ENCODE peak calls at places on chromosomes 2 and 18, in six cellular contexts. D is A549, C is K562, I is H1, U is endothelial cell of umbilical vein, L is HepG2. W is an unnamed sample.

GRCh38 chr2:71688530-71688929 is 235.2 kb downstream of the DYSF start:
- DNase-seq in D (no peak), C (no peak), L (no peak), U (no peak), I (no peak), W (no peak)

GRCh38 chr2:42969231-42970150 is 177.1 kb upstream of the HAAO start:
- DNase-seq in D (peak), U (no peak), L (no peak), C (no peak), I (no peak), W (no peak)

GRCh38 chr2:155020246-155020645 is 321.8 kb downstream of the KCNJ3 start:
- DNase-seq in D (no peak), I (no peak), C (no peak), L (no peak), U (no peak), W (no peak)

GRCh38 chr18:76977108-76977621 is 154.8 kb downstream of the ZNF236 start:
- DNase-seq in D (no peak), L (no peak), I (peak), U (no peak), C (no peak), W (no peak)

GRCh38 chr18:13207274-13207673 is 11.3 kb upstream of the LDLRAD4 start:
- DNase-seq in U (no peak), D (no peak), C (no peak), L (no peak), I (no peak), W (no peak)

GRCh38 chr2:38178556-38179419 is 102.8 kb upstream of the CYP1B1 start:
- DNase-seq in L (no peak), U (peak), D (peak), C (no peak), I (no peak), W (no peak)

GRCh38 chr2:8548871-8549221 is 133.0 kb upstream of the ID2 start:
- DNase-seq in C (no peak), U (no peak), I (no peak), D (no peak), L (no peak), W (no peak)

GRCh38 chr2:239466755-239467271 is 66.0 kb upstream of the HDAC4 start:
- DNase-seq in D (no peak), I (no peak), U (no peak), L (no peak), C (no peak), W (no peak)

GRCh38 chr2:1645761-1646476 is 98.4 kb downstream of the PXDN start:
- DNase-seq in L (no peak), C (no peak), D (no peak), U (no peak), I (no peak), W (no peak)

GRCh38 chr18:69414184-69414583 is 13.5 kb downstream of the DOK6 start:
- DNase-seq in L (no peak), U (no peak), D (no peak), C (no peak), I (no peak), W (no peak)

GRCh38 chr2:58553937-58554336 is 312.8 kb upstream of the FANCL start:
- DNase-seq in C (peak), I (no peak), D (peak), L (peak), U (no peak), W (peak)

GRCh38 chr2:177545981-177546600 is 153.5 kb downstream of the AGPS start:
- DNase-seq in U (no peak), D (no peak), I (no peak), C (no peak), L (no peak), W (no peak)

GRCh38 chr2:215931256-215931903 is 82.0 kb downstream of the MREG start:
- DNase-seq in C (peak), U (peak), I (peak), D (peak), L (peak), W (peak)

GRCh38 chr2:165369131-165369935 is 100.2 kb upstream of the CSRNP3 start:
- DNase-seq in C (no peak), L (no peak), U (peak), I (no peak), D (no peak), W (no peak)

GRCh38 chr2:112121682-112122254 is 16.4 kb upstream of the FBLN7 start:
- DNase-seq in I (no peak), U (peak), D (peak), C (no peak), L (peak), W (no peak)

GRCh38 chr2:185638771-185639170 is 99.8 kb upstream of the FSIP2 start:
- DNase-seq in D (no peak), I (no peak), L (no peak), U (no peak), C (no peak), W (no peak)

GRCh38 chr2:64453710-64454315 is at the start of gene LGALSL:
- DNase-seq in I (peak), C (peak), L (peak), D (peak), U (peak), W (peak)

GRCh38 chr2:170573660-170574059 is 141.5 kb upstream of the SP5 start:
- DNase-seq in U (no peak), L (peak), D (no peak), I (no peak), C (no peak), W (no peak)

GRCh38 chr2:46552528-46552927 is 73.2 kb downstream of the TMEM247 start:
- DNase-seq in U (no peak), D (no peak), C (no peak), L (no peak), I (no peak), W (no peak)

GRCh38 chr2:236642584-236643291 is 73.1 kb downstream of the ACKR3 start:
- DNase-seq in L (peak), C (no peak), D (peak), U (peak), I (no peak), W (no peak)

GRCh38 chr2:28325567-28326468 is 66.8 kb upstream of the FOSL2 start:
- DNase-seq in C (no peak), U (no peak), I (no peak), L (no peak), D (no peak), W (no peak)
- TF ChIP-seq JUN in C (no peak), U (no peak), I (no peak), L (no peak), D (no peak), W (no peak)

DNA sequence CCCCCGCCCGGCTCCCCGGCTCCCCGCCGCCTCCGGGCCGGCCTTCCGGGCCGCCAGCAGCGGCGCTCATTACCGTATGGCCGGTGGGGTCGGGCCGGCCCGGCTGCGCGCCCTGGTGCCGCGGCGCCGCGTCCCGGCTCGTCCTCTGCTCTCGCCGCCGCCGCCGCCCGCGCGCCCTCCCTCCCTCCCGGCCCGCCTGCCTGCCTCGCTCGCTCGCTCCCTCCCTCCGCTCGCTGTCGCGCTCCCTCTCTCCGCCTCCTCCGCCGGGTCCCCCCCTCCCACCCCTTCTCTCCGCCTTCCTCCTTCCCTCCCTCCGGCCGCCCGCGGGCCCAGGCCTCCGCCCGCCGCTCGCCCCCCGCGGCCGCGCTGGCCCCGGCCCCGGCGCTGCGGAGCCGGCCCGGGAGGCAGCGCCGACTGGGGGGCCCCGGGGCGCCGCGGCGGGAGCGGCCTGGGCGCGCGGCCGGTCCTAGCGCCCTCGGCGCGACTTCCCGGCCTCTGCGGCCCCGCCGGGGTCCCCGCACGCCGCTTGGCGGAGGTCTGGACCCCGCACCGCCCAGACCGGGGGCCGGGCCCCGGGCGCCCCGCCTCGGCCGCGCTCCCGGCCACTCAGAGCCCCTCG is at the start of gene DNMT3A:
- DNase-seq in D (peak), I (no peak), C (peak), U (peak), L (no peak), W (peak)
- TF ChIP-seq JUN in D (no peak), I (no peak), C (no peak), U (no peak), L (no peak), W (no peak)

GRCh38 chr18:23703987-23704384 is 14.7 kb downstream of the LAMA3 start:
- DNase-seq in D (no peak), L (no peak), C (no peak), I (no peak), U (no peak), W (no peak)
- TF ChIP-seq JUN in D (no peak), L (no peak), C (no peak), I (no peak), U (no peak), W (no peak)

GRCh38 chr2:120958623-120959366 is 223.1 kb downstream of the GLI2 start:
- DNase-seq in U (no peak), C (peak), D (no peak), I (peak), L (no peak), W (peak)
- TF ChIP-seq JUN in U (no peak), C (no peak), D (no peak), I (no peak), L (no peak), W (no peak)

GRCh38 chr2:143333847-143334246 is 204.6 kb downstream of the ARHGAP15 start:
- DNase-seq in C (no peak), D (no peak), I (no peak), U (no peak), L (no peak), W (no peak)
- TF ChIP-seq JUN in C (no peak), D (no peak), I (no peak), U (no peak), L (no peak), W (no peak)

GRCh38 chr2:21396252-21396651 is 272.5 kb downstream of the TDRD15 start:
- DNase-seq in C (no peak), U (no peak), D (no peak), I (no peak), L (no peak), W (no peak)
- TF ChIP-seq JUN in C (no peak), U (no peak), D (no peak), I (no peak), L (no peak), W (no peak)